ENCODE peak calls at places on chromosomes 7 and 10, in eight cellular contexts. One of them, this sample, is unnamed.

GRCh38 chr7:151012921-151013347 is 11.4 kb downstream of the ATG9B start:
- DNase-seq in thoracic aorta: no peak
- DNase-seq in GM12878: no peak
- DNase-seq in AG04450: no peak
- DNase-seq in cardiac muscle cell: peak; percentile 71
- DNase-seq in left ventricle myocardium inferior: no peak
- DNase-seq in uterus: no peak
- DNase-seq in fibroblast of the aortic adventitia: no peak
- DNase-seq in this sample: no peak

GRCh38 chr10:14478639-14479038 is 147.9 kb upstream of the FRMD4A start:
- DNase-seq in fibroblast of the aortic adventitia: peak; percentile 78
- DNase-seq in cardiac muscle cell: peak; percentile 71
- DNase-seq in left ventricle myocardium inferior: peak; percentile 63
- DNase-seq in thoracic aorta: no peak
- DNase-seq in AG04450: peak; percentile 48
- DNase-seq in GM12878: no peak
- DNase-seq in uterus: peak; percentile 21
- DNase-seq in this sample: peak; percentile 19

GRCh38 chr7:7706101-7706511 is 12.3 kb downstream of the RPA3 start:
- DNase-seq in uterus: no peak
- DNase-seq in left ventricle myocardium inferior: no peak
- DNase-seq in fibroblast of the aortic adventitia: no peak
- DNase-seq in cardiac muscle cell: no peak
- DNase-seq in thoracic aorta: no peak
- DNase-seq in AG04450: no peak
- DNase-seq in GM12878: peak; percentile 60
- DNase-seq in this sample: no peak

GRCh38 chr7:47416454-47417121 is 165.3 kb downstream of the TNS3 start:
- DNase-seq in uterus: no peak
- DNase-seq in cardiac muscle cell: no peak
- DNase-seq in fibroblast of the aortic adventitia: no peak
- DNase-seq in AG04450: no peak
- DNase-seq in left ventricle myocardium inferior: no peak
- DNase-seq in GM12878: no peak
- DNase-seq in thoracic aorta: no peak
- DNase-seq in this sample: no peak

GRCh38 chr10:89362928-89363327 is 14.9 kb upstream of the IFIT1B start:
- DNase-seq in fibroblast of the aortic adventitia: no peak
- DNase-seq in AG04450: no peak
- DNase-seq in GM12878: no peak
- DNase-seq in thoracic aorta: no peak
- DNase-seq in uterus: no peak
- DNase-seq in cardiac muscle cell: no peak
- DNase-seq in left ventricle myocardium inferior: no peak
- DNase-seq in this sample: no peak

GRCh38 chr10:120988751-120989150 is 137.6 kb downstream of the WDR11 start:
- DNase-seq in uterus: no peak
- DNase-seq in cardiac muscle cell: no peak
- DNase-seq in GM12878: no peak
- DNase-seq in AG04450: no peak
- DNase-seq in left ventricle myocardium inferior: no peak
- DNase-seq in thoracic aorta: no peak
- DNase-seq in fibroblast of the aortic adventitia: no peak
- DNase-seq in this sample: no peak

GRCh38 chr7:129188372-129188891 is at the start of gene SMO:
- DNase-seq in cardiac muscle cell: peak; percentile 96
- DNase-seq in thoracic aorta: no peak
- DNase-seq in GM12878: no peak
- DNase-seq in uterus: peak; percentile 70
- DNase-seq in fibroblast of the aortic adventitia: no peak
- DNase-seq in AG04450: no peak
- DNase-seq in left ventricle myocardium inferior: peak; percentile 46
- DNase-seq in this sample: no peak

GRCh38 chr10:19659920-19660655 is 156.1 kb upstream of the PLXDC2 start:
- DNase-seq in cardiac muscle cell: no peak
- DNase-seq in GM12878: no peak
- DNase-seq in AG04450: no peak
- DNase-seq in fibroblast of the aortic adventitia: no peak
- DNase-seq in uterus: no peak
- DNase-seq in thoracic aorta: no peak
- DNase-seq in left ventricle myocardium inferior: no peak
- DNase-seq in this sample: no peak

GRCh38 chr10:126115021-126115610 is 218.8 kb downstream of the FANK1 start:
- DNase-seq in cardiac muscle cell: no peak
- DNase-seq in AG04450: no peak
- DNase-seq in fibroblast of the aortic adventitia: no peak
- DNase-seq in thoracic aorta: no peak
- DNase-seq in uterus: no peak
- DNase-seq in GM12878: no peak
- DNase-seq in left ventricle myocardium inferior: no peak
- DNase-seq in this sample: no peak

GRCh38 chr7:121313220-121313792 is 15.5 kb upstream of the WNT16 start:
- DNase-seq in fibroblast of the aortic adventitia: no peak
- DNase-seq in cardiac muscle cell: no peak
- DNase-seq in GM12878: no peak
- DNase-seq in uterus: no peak
- DNase-seq in AG04450: no peak
- DNase-seq in left ventricle myocardium inferior: no peak
- DNase-seq in thoracic aorta: no peak
- DNase-seq in this sample: no peak

GRCh38 chr7:112159346-112159745 is 46.9 kb downstream of the DOCK4 start:
- DNase-seq in uterus: no peak
- DNase-seq in AG04450: no peak
- DNase-seq in GM12878: no peak
- DNase-seq in fibroblast of the aortic adventitia: no peak
- DNase-seq in left ventricle myocardium inferior: no peak
- DNase-seq in thoracic aorta: no peak
- DNase-seq in cardiac muscle cell: no peak
- DNase-seq in this sample: no peak

GRCh38 chr7:149713731-149714068 is 59.7 kb downstream of the ZNF467 start:
- DNase-seq in AG04450: no peak
- DNase-seq in thoracic aorta: no peak
- DNase-seq in left ventricle myocardium inferior: no peak
- DNase-seq in uterus: no peak
- DNase-seq in cardiac muscle cell: no peak
- DNase-seq in fibroblast of the aortic adventitia: no peak
- DNase-seq in GM12878: no peak
- DNase-seq in this sample: no peak
- H3K4me3 ChIP-seq in AG04450: no peak overlapping the region
- H3K4me3 ChIP-seq in thoracic aorta: peak overlapping the region; percentile 94
- H3K4me3 ChIP-seq in left ventricle myocardium inferior: peak overlapping the region; percentile 86
- H3K4me3 ChIP-seq in uterus: peak overlapping the region; percentile 76
- H3K4me3 ChIP-seq in cardiac muscle cell: no peak overlapping the region
- H3K4me3 ChIP-seq in fibroblast of the aortic adventitia: no peak overlapping the region
- H3K4me3 ChIP-seq in GM12878: no peak overlapping the region
- H3K4me3 ChIP-seq in this sample: no peak overlapping the region

GRCh38 chr7:75887669-75888369 is 9.0 kb downstream of the RHBDD2 start:
- DNase-seq in uterus: no peak
- DNase-seq in AG04450: no peak
- DNase-seq in thoracic aorta: no peak
- DNase-seq in left ventricle myocardium inferior: no peak
- DNase-seq in GM12878: no peak
- DNase-seq in cardiac muscle cell: no peak
- DNase-seq in fibroblast of the aortic adventitia: no peak
- DNase-seq in this sample: no peak

GRCh38 chr7:75889826-75890225 is 11.0 kb downstream of the RHBDD2 start:
- DNase-seq in cardiac muscle cell: no peak
- DNase-seq in left ventricle myocardium inferior: no peak
- DNase-seq in AG04450: no peak
- DNase-seq in thoracic aorta: no peak
- DNase-seq in fibroblast of the aortic adventitia: peak; percentile 24
- DNase-seq in GM12878: no peak
- DNase-seq in uterus: no peak
- DNase-seq in this sample: no peak

GRCh38 chr7:75889223-75889825 is 10.5 kb downstream of the RHBDD2 start:
- DNase-seq in cardiac muscle cell: no peak
- DNase-seq in AG04450: no peak
- DNase-seq in thoracic aorta: no peak
- DNase-seq in GM12878: no peak
- DNase-seq in uterus: no peak
- DNase-seq in left ventricle myocardium inferior: no peak
- DNase-seq in fibroblast of the aortic adventitia: no peak
- DNase-seq in this sample: no peak

GRCh38 chr7:75891815-75892411 is 13.1 kb downstream of the RHBDD2 start:
- DNase-seq in fibroblast of the aortic adventitia: no peak
- DNase-seq in GM12878: no peak
- DNase-seq in AG04450: no peak
- DNase-seq in uterus: no peak
- DNase-seq in left ventricle myocardium inferior: no peak
- DNase-seq in cardiac muscle cell: no peak
- DNase-seq in thoracic aorta: no peak
- DNase-seq in this sample: no peak

DNA sequence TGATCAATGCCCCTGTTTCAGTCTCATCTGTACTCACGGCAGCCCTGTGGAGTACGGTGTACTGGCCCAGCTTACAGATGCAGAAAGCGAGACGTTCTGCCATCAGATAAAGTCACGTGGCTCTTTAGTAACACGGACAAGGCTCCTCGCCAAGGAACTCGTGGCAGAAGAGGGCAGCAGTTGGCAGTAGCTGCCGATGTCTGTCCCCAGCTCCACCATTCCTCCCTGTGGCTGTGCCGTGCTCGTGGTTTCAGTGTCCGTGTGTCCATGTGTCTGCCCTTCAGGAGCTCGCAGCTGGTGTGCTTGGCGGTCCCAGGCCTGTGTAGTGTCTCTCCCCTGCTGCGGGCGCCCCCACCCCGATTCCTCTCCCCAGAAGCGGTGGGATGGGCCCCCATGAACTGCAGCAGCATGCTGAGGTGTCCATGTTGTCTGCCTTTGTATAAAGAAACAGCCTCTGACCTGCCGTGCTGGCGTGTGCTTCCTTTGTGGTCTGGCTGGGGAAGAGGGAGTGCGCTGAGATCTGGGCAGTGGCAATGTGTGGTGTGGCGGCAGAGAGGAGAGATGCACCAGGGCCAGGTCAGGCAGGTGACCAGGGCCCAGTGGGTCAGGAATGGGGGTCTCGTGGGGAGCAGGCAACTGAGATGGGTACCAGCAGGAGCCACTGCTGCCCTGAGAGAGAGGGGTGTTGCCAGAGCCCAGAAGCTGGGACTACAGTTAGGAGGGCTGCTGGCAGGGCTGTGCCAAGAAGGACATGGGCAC is 9.8 kb downstream of the RHBDD2 start:
- DNase-seq in left ventricle myocardium inferior: peak; percentile 35
- DNase-seq in AG04450: no peak
- DNase-seq in GM12878: no peak
- DNase-seq in fibroblast of the aortic adventitia: no peak
- DNase-seq in cardiac muscle cell: no peak
- DNase-seq in uterus: no peak
- DNase-seq in thoracic aorta: no peak
- DNase-seq in this sample: no peak
- TF ChIP-seq CTCF in left ventricle myocardium inferior: no peak
- TF ChIP-seq CTCF in AG04450: no peak
- TF ChIP-seq CTCF in GM12878: no peak
- TF ChIP-seq CTCF in fibroblast of the aortic adventitia: no peak
- TF ChIP-seq CTCF in cardiac muscle cell: no peak
- TF ChIP-seq CTCF in uterus: no peak
- TF ChIP-seq CTCF in thoracic aorta: no peak
- TF ChIP-seq CTCF in this sample: no peak

GRCh38 chr10:28925154-28925663 is 247.9 kb downstream of the BAMBI start:
- DNase-seq in AG04450: no peak
- DNase-seq in cardiac muscle cell: no peak
- DNase-seq in left ventricle myocardium inferior: peak; percentile 32
- DNase-seq in fibroblast of the aortic adventitia: peak; percentile 11
- DNase-seq in thoracic aorta: no peak
- DNase-seq in GM12878: no peak
- DNase-seq in uterus: peak; percentile 36
- DNase-seq in this sample: no peak

GRCh38 chr10:28922127-28922526 is 244.8 kb downstream of the BAMBI start:
- DNase-seq in thoracic aorta: no peak
- DNase-seq in fibroblast of the aortic adventitia: peak; percentile 8
- DNase-seq in left ventricle myocardium inferior: no peak
- DNase-seq in uterus: no peak
- DNase-seq in GM12878: no peak
- DNase-seq in cardiac muscle cell: no peak
- DNase-seq in AG04450: no peak
- DNase-seq in this sample: no peak

GRCh38 chr10:28922861-28923260 is 245.5 kb downstream of the BAMBI start:
- DNase-seq in left ventricle myocardium inferior: no peak
- DNase-seq in uterus: no peak
- DNase-seq in fibroblast of the aortic adventitia: no peak
- DNase-seq in GM12878: no peak
- DNase-seq in thoracic aorta: no peak
- DNase-seq in AG04450: no peak
- DNase-seq in cardiac muscle cell: no peak
- DNase-seq in this sample: no peak

GRCh38 chr10:28926932-28927331 is 249.6 kb downstream of the BAMBI start:
- DNase-seq in uterus: no peak
- DNase-seq in cardiac muscle cell: no peak
- DNase-seq in fibroblast of the aortic adventitia: no peak
- DNase-seq in AG04450: no peak
- DNase-seq in GM12878: no peak
- DNase-seq in thoracic aorta: no peak
- DNase-seq in left ventricle myocardium inferior: no peak
- DNase-seq in this sample: no peak

DNA sequence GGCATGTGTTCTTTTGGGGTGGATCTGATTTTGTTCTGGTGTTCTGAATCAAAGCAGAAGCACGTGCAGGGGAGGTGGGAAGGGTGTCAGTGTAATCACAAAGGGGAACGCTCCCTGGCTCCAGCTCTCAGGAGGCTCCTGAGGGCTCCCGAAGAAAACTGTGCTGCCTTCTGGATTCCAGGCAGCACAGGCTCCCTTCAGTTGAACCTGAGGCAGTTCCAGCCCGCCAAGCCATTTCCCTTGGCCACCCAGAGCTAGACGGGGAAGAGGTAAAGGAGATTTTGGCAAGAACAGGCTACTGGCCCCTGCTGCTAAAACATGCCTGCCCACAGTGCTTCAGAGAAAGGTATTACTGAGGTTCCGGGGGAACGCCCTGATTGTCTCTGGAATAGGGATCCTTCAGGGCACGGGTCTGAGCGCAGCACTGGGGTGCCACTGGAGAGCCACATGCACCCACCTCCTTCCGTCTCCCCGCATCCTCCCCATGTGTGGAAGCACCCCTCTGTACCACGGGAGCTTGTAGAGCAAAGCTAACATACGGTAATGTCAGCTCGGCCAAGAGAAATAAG is 247.3 kb downstream of the BAMBI start:
- DNase-seq in thoracic aorta: no peak
- DNase-seq in cardiac muscle cell: no peak
- DNase-seq in left ventricle myocardium inferior: no peak
- DNase-seq in uterus: no peak
- DNase-seq in AG04450: no peak
- DNase-seq in fibroblast of the aortic adventitia: no peak
- DNase-seq in GM12878: no peak
- DNase-seq in this sample: no peak
- H3K4me3 ChIP-seq in thoracic aorta: peak overlapping the region; percentile 42
- H3K4me3 ChIP-seq in cardiac muscle cell: no peak overlapping the region
- H3K4me3 ChIP-seq in left ventricle myocardium inferior: peak overlapping the region; percentile 52
- H3K4me3 ChIP-seq in uterus: no peak overlapping the region
- H3K4me3 ChIP-seq in AG04450: no peak overlapping the region
- H3K4me3 ChIP-seq in fibroblast of the aortic adventitia: no peak overlapping the region
- H3K4me3 ChIP-seq in GM12878: no peak overlapping the region
- H3K4me3 ChIP-seq in this sample: no peak overlapping the region

DNA sequence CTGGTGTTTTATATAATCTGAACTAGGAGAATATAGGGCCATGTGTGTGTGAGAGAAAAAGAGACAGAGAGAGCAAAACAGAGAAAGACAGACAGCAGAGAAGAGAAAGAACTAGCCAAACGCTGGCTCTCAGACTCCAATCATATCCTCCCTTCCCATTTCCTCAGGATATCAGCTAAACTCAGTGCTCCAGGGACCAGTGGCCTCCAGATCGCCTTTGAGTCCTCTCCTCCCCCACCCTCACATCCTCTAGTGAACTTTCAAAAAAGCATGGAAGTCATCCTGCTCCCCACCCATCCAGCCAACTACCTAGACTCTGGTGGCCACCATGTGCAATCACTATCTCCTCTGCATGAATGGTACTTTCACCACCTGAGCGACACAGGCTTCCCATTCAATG is 386.1 kb upstream of the NPVF start:
- DNase-seq in AG04450: no peak
- DNase-seq in thoracic aorta: no peak
- DNase-seq in cardiac muscle cell: no peak
- DNase-seq in uterus: no peak
- DNase-seq in fibroblast of the aortic adventitia: no peak
- DNase-seq in left ventricle myocardium inferior: no peak
- DNase-seq in GM12878: no peak
- DNase-seq in this sample: no peak
- TF ChIP-seq CTCF in AG04450: no peak
- TF ChIP-seq CTCF in thoracic aorta: no peak
- TF ChIP-seq CTCF in cardiac muscle cell: no peak
- TF ChIP-seq CTCF in uterus: no peak
- TF ChIP-seq CTCF in fibroblast of the aortic adventitia: no peak
- TF ChIP-seq CTCF in left ventricle myocardium inferior: no peak
- TF ChIP-seq CTCF in GM12878: no peak
- TF ChIP-seq CTCF in this sample: no peak